ENCODE peak calls at places on chromosomes 13 and 19, in nine cellular contexts. One of them, this sample, is unnamed.
A peak's percentile ranks its signal among the peaks of the same experiment; 100 is the strongest.

GRCh38 chr13:39419866-39420265 is 183.1 kb downstream of the LHFPL6 start:
- DNase-seq in fibroblast of pulmonary artery: no peak
- DNase-seq in lower lobe of right lung: no peak
- DNase-seq in activated T-cell treated with anti-CD3 and anti-CD28 coated beads, Interleukin-2, amount 50 U/mL, for 4 hours: no peak
- DNase-seq in cardiac fibroblast: no peak
- DNase-seq in T-helper 1 cell: no peak
- DNase-seq in H54: no peak
- DNase-seq in stimulated activated CD8-positive, alpha-beta memory T cell treated with anti-CD3 and anti-CD28 coated beads, Interleukin-7, amount 100 ng/mL, for 24 hours: no peak
- DNase-seq in GDM1: no peak
- DNase-seq in this sample: no peak

GRCh38 chr19:14450168-14450874 is 17.2 kb downstream of the PKN1 start:
- DNase-seq in H54: no peak
- DNase-seq in T-helper 1 cell: peak; percentile 54
- DNase-seq in stimulated activated CD8-positive, alpha-beta memory T cell treated with anti-CD3 and anti-CD28 coated beads, Interleukin-7, amount 100 ng/mL, for 24 hours: peak; percentile 58
- DNase-seq in lower lobe of right lung: no peak
- DNase-seq in activated T-cell treated with anti-CD3 and anti-CD28 coated beads, Interleukin-2, amount 50 U/mL, for 4 hours: peak; percentile 33
- DNase-seq in cardiac fibroblast: peak; percentile 28
- DNase-seq in fibroblast of pulmonary artery: peak; percentile 28
- DNase-seq in GDM1: peak; percentile 60
- DNase-seq in this sample: peak; percentile 37

GRCh38 chr13:31209819-31210209 is 10.0 kb downstream of the B3GLCT start:
- DNase-seq in H54: no peak
- DNase-seq in fibroblast of pulmonary artery: no peak
- DNase-seq in GDM1: no peak
- DNase-seq in lower lobe of right lung: no peak
- DNase-seq in stimulated activated CD8-positive, alpha-beta memory T cell treated with anti-CD3 and anti-CD28 coated beads, Interleukin-7, amount 100 ng/mL, for 24 hours: no peak
- DNase-seq in cardiac fibroblast: no peak
- DNase-seq in T-helper 1 cell: no peak
- DNase-seq in activated T-cell treated with anti-CD3 and anti-CD28 coated beads, Interleukin-2, amount 50 U/mL, for 4 hours: no peak
- DNase-seq in this sample: no peak

GRCh38 chr13:23799945-23800344 is 89.3 kb downstream of the MIPEP start:
- DNase-seq in cardiac fibroblast: peak; percentile 26
- DNase-seq in lower lobe of right lung: no peak
- DNase-seq in GDM1: no peak
- DNase-seq in activated T-cell treated with anti-CD3 and anti-CD28 coated beads, Interleukin-2, amount 50 U/mL, for 4 hours: no peak
- DNase-seq in T-helper 1 cell: no peak
- DNase-seq in H54: no peak
- DNase-seq in stimulated activated CD8-positive, alpha-beta memory T cell treated with anti-CD3 and anti-CD28 coated beads, Interleukin-7, amount 100 ng/mL, for 24 hours: no peak
- DNase-seq in fibroblast of pulmonary artery: no peak
- DNase-seq in this sample: no peak

GRCh38 chr13:107866007-107866665 is 349.2 kb downstream of the LIG4 start:
- DNase-seq in lower lobe of right lung: no peak
- DNase-seq in H54: peak; percentile 66
- DNase-seq in stimulated activated CD8-positive, alpha-beta memory T cell treated with anti-CD3 and anti-CD28 coated beads, Interleukin-7, amount 100 ng/mL, for 24 hours: no peak
- DNase-seq in T-helper 1 cell: no peak
- DNase-seq in cardiac fibroblast: peak; percentile 29
- DNase-seq in fibroblast of pulmonary artery: peak; percentile 33
- DNase-seq in activated T-cell treated with anti-CD3 and anti-CD28 coated beads, Interleukin-2, amount 50 U/mL, for 4 hours: no peak
- DNase-seq in GDM1: no peak
- DNase-seq in this sample: peak; percentile 48

GRCh38 chr19:988081-988480 is 3.9 kb downstream of the WDR18 start:
- DNase-seq in activated T-cell treated with anti-CD3 and anti-CD28 coated beads, Interleukin-2, amount 50 U/mL, for 4 hours: no peak
- DNase-seq in H54: no peak
- DNase-seq in cardiac fibroblast: no peak
- DNase-seq in T-helper 1 cell: no peak
- DNase-seq in GDM1: no peak
- DNase-seq in fibroblast of pulmonary artery: no peak
- DNase-seq in stimulated activated CD8-positive, alpha-beta memory T cell treated with anti-CD3 and anti-CD28 coated beads, Interleukin-7, amount 100 ng/mL, for 24 hours: no peak
- DNase-seq in lower lobe of right lung: no peak
- DNase-seq in this sample: no peak

GRCh38 chr19:9935409-9936062 is 779 bp downstream of the OLFM2 start:
- DNase-seq in stimulated activated CD8-positive, alpha-beta memory T cell treated with anti-CD3 and anti-CD28 coated beads, Interleukin-7, amount 100 ng/mL, for 24 hours: no peak
- DNase-seq in T-helper 1 cell: no peak
- DNase-seq in fibroblast of pulmonary artery: no peak
- DNase-seq in lower lobe of right lung: no peak
- DNase-seq in activated T-cell treated with anti-CD3 and anti-CD28 coated beads, Interleukin-2, amount 50 U/mL, for 4 hours: no peak
- DNase-seq in cardiac fibroblast: no peak
- DNase-seq in GDM1: no peak
- DNase-seq in H54: no peak
- DNase-seq in this sample: peak; percentile 23

GRCh38 chr13:41291246-41291645 is 19.8 kb upstream of the NAA16 start:
- DNase-seq in T-helper 1 cell: no peak
- DNase-seq in cardiac fibroblast: no peak
- DNase-seq in activated T-cell treated with anti-CD3 and anti-CD28 coated beads, Interleukin-2, amount 50 U/mL, for 4 hours: no peak
- DNase-seq in H54: no peak
- DNase-seq in lower lobe of right lung: no peak
- DNase-seq in GDM1: no peak
- DNase-seq in stimulated activated CD8-positive, alpha-beta memory T cell treated with anti-CD3 and anti-CD28 coated beads, Interleukin-7, amount 100 ng/mL, for 24 hours: no peak
- DNase-seq in fibroblast of pulmonary artery: no peak
- DNase-seq in this sample: no peak

GRCh38 chr13:102913924-102914628 is 68.2 kb downstream of the ERCC5 start:
- DNase-seq in T-helper 1 cell: no peak
- DNase-seq in activated T-cell treated with anti-CD3 and anti-CD28 coated beads, Interleukin-2, amount 50 U/mL, for 4 hours: no peak
- DNase-seq in cardiac fibroblast: peak; percentile 67
- DNase-seq in H54: no peak
- DNase-seq in lower lobe of right lung: no peak
- DNase-seq in stimulated activated CD8-positive, alpha-beta memory T cell treated with anti-CD3 and anti-CD28 coated beads, Interleukin-7, amount 100 ng/mL, for 24 hours: no peak
- DNase-seq in GDM1: no peak
- DNase-seq in fibroblast of pulmonary artery: peak; percentile 62
- DNase-seq in this sample: no peak

GRCh38 chr13:59086147-59086546 is 1077.6 kb downstream of the DIAPH3 start:
- DNase-seq in activated T-cell treated with anti-CD3 and anti-CD28 coated beads, Interleukin-2, amount 50 U/mL, for 4 hours: no peak
- DNase-seq in T-helper 1 cell: no peak
- DNase-seq in lower lobe of right lung: no peak
- DNase-seq in stimulated activated CD8-positive, alpha-beta memory T cell treated with anti-CD3 and anti-CD28 coated beads, Interleukin-7, amount 100 ng/mL, for 24 hours: no peak
- DNase-seq in H54: no peak
- DNase-seq in cardiac fibroblast: peak; percentile 16
- DNase-seq in GDM1: no peak
- DNase-seq in fibroblast of pulmonary artery: peak; percentile 67
- DNase-seq in this sample: no peak